ENCODE peak calls at places on chromosomes 6 and 20, in nine cellular contexts. One of them, this sample, is unnamed.

GRCh38 chr20:17733781-17734304 is 34.1 kb downstream of the BANF2 start:
- DNase-seq in Right ventricle myocardium superior: no peak
- DNase-seq in fibroblast of lung: no peak
- DNase-seq in A172: no peak
- DNase-seq in iris pigment epithelial cell: no peak
- DNase-seq in AG09319: no peak
- DNase-seq in left ventricle myocardium superior: no peak
- DNase-seq in NCI-H2029 treated with DMSO at 0.1 percent for 48 hours: no peak
- DNase-seq in AG20443: no peak
- DNase-seq in this sample: no peak

GRCh38 chr6:14305629-14306028 is 188.1 kb downstream of the CD83 start:
- DNase-seq in Right ventricle myocardium superior: no peak
- DNase-seq in fibroblast of lung: no peak
- DNase-seq in A172: no peak
- DNase-seq in iris pigment epithelial cell: no peak
- DNase-seq in AG09319: no peak
- DNase-seq in left ventricle myocardium superior: no peak
- DNase-seq in NCI-H2029 treated with DMSO at 0.1 percent for 48 hours: no peak
- DNase-seq in AG20443: no peak
- DNase-seq in this sample: no peak

GRCh38 chr20:53074811-53075314 is 102.7 kb downstream of the TSHZ2 start:
- DNase-seq in Right ventricle myocardium superior: no peak
- DNase-seq in fibroblast of lung: peak
- DNase-seq in A172: peak
- DNase-seq in iris pigment epithelial cell: no peak
- DNase-seq in AG09319: no peak
- DNase-seq in left ventricle myocardium superior: no peak
- DNase-seq in NCI-H2029 treated with DMSO at 0.1 percent for 48 hours: no peak
- DNase-seq in AG20443: peak
- DNase-seq in this sample: peak

GRCh38 chr20:62651285-62652021 is 9.2 kb downstream of the SLCO4A1 start:
- DNase-seq in Right ventricle myocardium superior: peak
- DNase-seq in fibroblast of lung: no peak
- DNase-seq in A172: no peak
- DNase-seq in iris pigment epithelial cell: no peak
- DNase-seq in AG09319: no peak
- DNase-seq in left ventricle myocardium superior: peak
- DNase-seq in NCI-H2029 treated with DMSO at 0.1 percent for 48 hours: no peak
- DNase-seq in AG20443: no peak
- DNase-seq in this sample: no peak

GRCh38 chr6:16473908-16474791 is 235.8 kb downstream of the GMPR start:
- DNase-seq in Right ventricle myocardium superior: no peak
- DNase-seq in fibroblast of lung: no peak
- DNase-seq in A172: no peak
- DNase-seq in iris pigment epithelial cell: no peak
- DNase-seq in AG09319: no peak
- DNase-seq in left ventricle myocardium superior: no peak
- DNase-seq in NCI-H2029 treated with DMSO at 0.1 percent for 48 hours: no peak
- DNase-seq in AG20443: no peak
- DNase-seq in this sample: no peak

GRCh38 chr6:118667988-118668387 is 16.6 kb upstream of the CEP85L start:
- DNase-seq in Right ventricle myocardium superior: no peak
- DNase-seq in fibroblast of lung: peak
- DNase-seq in A172: no peak
- DNase-seq in iris pigment epithelial cell: peak
- DNase-seq in AG09319: no peak
- DNase-seq in left ventricle myocardium superior: no peak
- DNase-seq in NCI-H2029 treated with DMSO at 0.1 percent for 48 hours: no peak
- DNase-seq in AG20443: no peak
- DNase-seq in this sample: peak

GRCh38 chr6:6661684-6662083 is 73.2 kb downstream of the LY86 start:
- DNase-seq in Right ventricle myocardium superior: no peak
- DNase-seq in fibroblast of lung: no peak
- DNase-seq in A172: no peak
- DNase-seq in iris pigment epithelial cell: peak
- DNase-seq in AG09319: no peak
- DNase-seq in left ventricle myocardium superior: no peak
- DNase-seq in NCI-H2029 treated with DMSO at 0.1 percent for 48 hours: peak
- DNase-seq in AG20443: peak
- DNase-seq in this sample: peak

GRCh38 chr6:43575105-43575771 is 600 bp downstream of the XPO5 start:
- DNase-seq in Right ventricle myocardium superior: no peak
- DNase-seq in fibroblast of lung: peak
- DNase-seq in A172: no peak
- DNase-seq in iris pigment epithelial cell: peak
- DNase-seq in AG09319: no peak
- DNase-seq in left ventricle myocardium superior: peak
- DNase-seq in NCI-H2029 treated with DMSO at 0.1 percent for 48 hours: no peak
- DNase-seq in AG20443: peak
- DNase-seq in this sample: no peak

GRCh38 chr6:30818426-30818841 is 65.9 kb upstream of the DDR1 start:
- DNase-seq in Right ventricle myocardium superior: no peak
- DNase-seq in fibroblast of lung: peak
- DNase-seq in A172: peak
- DNase-seq in iris pigment epithelial cell: peak
- DNase-seq in AG09319: peak
- DNase-seq in left ventricle myocardium superior: no peak
- DNase-seq in NCI-H2029 treated with DMSO at 0.1 percent for 48 hours: no peak
- DNase-seq in AG20443: peak
- DNase-seq in this sample: peak

GRCh38 chr20:3732327-3733118 is at the start of gene HSPA12B:
- DNase-seq in Right ventricle myocardium superior: peak
- DNase-seq in fibroblast of lung: no peak
- DNase-seq in A172: no peak
- DNase-seq in iris pigment epithelial cell: no peak
- DNase-seq in AG09319: no peak
- DNase-seq in left ventricle myocardium superior: peak
- DNase-seq in NCI-H2029 treated with DMSO at 0.1 percent for 48 hours: no peak
- DNase-seq in AG20443: peak
- DNase-seq in this sample: no peak

GRCh38 chr20:23826541-23827018 is at the start of gene CST2:
- DNase-seq in Right ventricle myocardium superior: no peak
- DNase-seq in fibroblast of lung: no peak
- DNase-seq in A172: peak
- DNase-seq in iris pigment epithelial cell: no peak
- DNase-seq in AG09319: no peak
- DNase-seq in left ventricle myocardium superior: no peak
- DNase-seq in NCI-H2029 treated with DMSO at 0.1 percent for 48 hours: no peak
- DNase-seq in AG20443: peak
- DNase-seq in this sample: no peak

GRCh38 chr20:54794110-54794509 is 318.7 kb downstream of the DOK5 start:
- DNase-seq in Right ventricle myocardium superior: no peak
- DNase-seq in fibroblast of lung: no peak
- DNase-seq in A172: no peak
- DNase-seq in iris pigment epithelial cell: no peak
- DNase-seq in AG09319: no peak
- DNase-seq in left ventricle myocardium superior: no peak
- DNase-seq in NCI-H2029 treated with DMSO at 0.1 percent for 48 hours: no peak
- DNase-seq in AG20443: no peak
- DNase-seq in this sample: no peak

GRCh38 chr20:48331518-48332286 is 496.1 kb downstream of the PREX1 start:
- DNase-seq in Right ventricle myocardium superior: no peak
- DNase-seq in fibroblast of lung: no peak
- DNase-seq in A172: no peak
- DNase-seq in iris pigment epithelial cell: no peak
- DNase-seq in AG09319: no peak
- DNase-seq in left ventricle myocardium superior: no peak
- DNase-seq in NCI-H2029 treated with DMSO at 0.1 percent for 48 hours: no peak
- DNase-seq in AG20443: no peak
- DNase-seq in this sample: no peak

GRCh38 chr20:24473435-24473834 is 4.0 kb downstream of the SYNDIG1 start:
- DNase-seq in Right ventricle myocardium superior: no peak
- DNase-seq in fibroblast of lung: no peak
- DNase-seq in A172: no peak
- DNase-seq in iris pigment epithelial cell: no peak
- DNase-seq in AG09319: no peak
- DNase-seq in left ventricle myocardium superior: no peak
- DNase-seq in NCI-H2029 treated with DMSO at 0.1 percent for 48 hours: no peak
- DNase-seq in AG20443: no peak
- DNase-seq in this sample: no peak

GRCh38 chr6:160412993-160413392 is 64.8 kb downstream of the SLC22A3 start:
- DNase-seq in Right ventricle myocardium superior: no peak
- DNase-seq in fibroblast of lung: no peak
- DNase-seq in A172: no peak
- DNase-seq in iris pigment epithelial cell: no peak
- DNase-seq in AG09319: no peak
- DNase-seq in left ventricle myocardium superior: no peak
- DNase-seq in NCI-H2029 treated with DMSO at 0.1 percent for 48 hours: no peak
- DNase-seq in AG20443: no peak
- DNase-seq in this sample: no peak

GRCh38 chr6:154907293-154907692 is 87.8 kb upstream of the TIAM2 start:
- DNase-seq in Right ventricle myocardium superior: no peak
- DNase-seq in fibroblast of lung: peak
- DNase-seq in A172: no peak
- DNase-seq in iris pigment epithelial cell: peak
- DNase-seq in AG09319: no peak
- DNase-seq in left ventricle myocardium superior: no peak
- DNase-seq in NCI-H2029 treated with DMSO at 0.1 percent for 48 hours: no peak
- DNase-seq in AG20443: peak
- DNase-seq in this sample: peak

GRCh38 chr20:6081236-6081635 is 27.4 kb upstream of the LRRN4 start:
- DNase-seq in Right ventricle myocardium superior: no peak
- DNase-seq in fibroblast of lung: peak
- DNase-seq in A172: peak
- DNase-seq in iris pigment epithelial cell: peak
- DNase-seq in AG09319: peak
- DNase-seq in left ventricle myocardium superior: no peak
- DNase-seq in NCI-H2029 treated with DMSO at 0.1 percent for 48 hours: no peak
- DNase-seq in AG20443: peak
- DNase-seq in this sample: peak

GRCh38 chr20:57208198-57208597 is 58.2 kb downstream of the BMP7 start:
- DNase-seq in Right ventricle myocardium superior: no peak
- DNase-seq in fibroblast of lung: peak
- DNase-seq in A172: peak
- DNase-seq in iris pigment epithelial cell: no peak
- DNase-seq in AG09319: no peak
- DNase-seq in left ventricle myocardium superior: no peak
- DNase-seq in NCI-H2029 treated with DMSO at 0.1 percent for 48 hours: no peak
- DNase-seq in AG20443: no peak
- DNase-seq in this sample: no peak

GRCh38 chr6:119442776-119443184 is 93.2 kb upstream of the MAN1A1 start:
- DNase-seq in Right ventricle myocardium superior: no peak
- DNase-seq in fibroblast of lung: no peak
- DNase-seq in A172: no peak
- DNase-seq in iris pigment epithelial cell: no peak
- DNase-seq in AG09319: no peak
- DNase-seq in left ventricle myocardium superior: no peak
- DNase-seq in NCI-H2029 treated with DMSO at 0.1 percent for 48 hours: no peak
- DNase-seq in AG20443: no peak
- DNase-seq in this sample: no peak

GRCh38 chr6:35034411-35035171 is 106.5 kb downstream of the TCP11 start:
- DNase-seq in Right ventricle myocardium superior: peak
- DNase-seq in fibroblast of lung: no peak
- DNase-seq in A172: no peak
- DNase-seq in iris pigment epithelial cell: no peak
- DNase-seq in AG09319: no peak
- DNase-seq in left ventricle myocardium superior: peak
- DNase-seq in NCI-H2029 treated with DMSO at 0.1 percent for 48 hours: peak
- DNase-seq in AG20443: peak
- DNase-seq in this sample: no peak

GRCh38 chr6:43716099-43716498 is 28.5 kb upstream of the MRPS18A start:
- DNase-seq in Right ventricle myocardium superior: peak
- DNase-seq in fibroblast of lung: peak
- DNase-seq in A172: no peak
- DNase-seq in iris pigment epithelial cell: no peak
- DNase-seq in AG09319: no peak
- DNase-seq in left ventricle myocardium superior: peak
- DNase-seq in NCI-H2029 treated with DMSO at 0.1 percent for 48 hours: no peak
- DNase-seq in AG20443: no peak
- DNase-seq in this sample: peak

GRCh38 chr6:26195376-26195923 is 108.2 kb downstream of the HFE start:
- DNase-seq in Right ventricle myocardium superior: peak
- DNase-seq in fibroblast of lung: peak
- DNase-seq in A172: peak
- DNase-seq in iris pigment epithelial cell: peak
- DNase-seq in AG09319: peak
- DNase-seq in left ventricle myocardium superior: peak
- DNase-seq in NCI-H2029 treated with DMSO at 0.1 percent for 48 hours: peak
- DNase-seq in AG20443: peak
- DNase-seq in this sample: peak

GRCh38 chr6:120147218-120147871 is 797.8 kb upstream of the MAN1A1 start:
- DNase-seq in Right ventricle myocardium superior: no peak
- DNase-seq in fibroblast of lung: no peak
- DNase-seq in A172: no peak
- DNase-seq in iris pigment epithelial cell: no peak
- DNase-seq in AG09319: no peak
- DNase-seq in left ventricle myocardium superior: no peak
- DNase-seq in NCI-H2029 treated with DMSO at 0.1 percent for 48 hours: no peak
- DNase-seq in AG20443: no peak
- DNase-seq in this sample: no peak

GRCh38 chr6:52286798-52287432 is 2.4 kb upstream of the MCM3 start:
- DNase-seq in Right ventricle myocardium superior: peak
- DNase-seq in fibroblast of lung: peak
- DNase-seq in A172: peak
- DNase-seq in iris pigment epithelial cell: peak
- DNase-seq in AG09319: no peak
- DNase-seq in left ventricle myocardium superior: peak
- DNase-seq in NCI-H2029 treated with DMSO at 0.1 percent for 48 hours: peak
- DNase-seq in AG20443: peak
- DNase-seq in this sample: peak

GRCh38 chr6:142846883-142847287 is 98.1 kb downstream of the HIVEP2 start:
- DNase-seq in Right ventricle myocardium superior: peak
- DNase-seq in fibroblast of lung: peak
- DNase-seq in A172: peak
- DNase-seq in iris pigment epithelial cell: peak
- DNase-seq in AG09319: peak
- DNase-seq in left ventricle myocardium superior: no peak
- DNase-seq in NCI-H2029 treated with DMSO at 0.1 percent for 48 hours: no peak
- DNase-seq in AG20443: peak
- DNase-seq in this sample: peak

GRCh38 chr6:74735304-74735703 is 470.5 kb downstream of the COL12A1 start:
- DNase-seq in Right ventricle myocardium superior: no peak
- DNase-seq in fibroblast of lung: peak
- DNase-seq in A172: peak
- DNase-seq in iris pigment epithelial cell: peak
- DNase-seq in AG09319: peak
- DNase-seq in left ventricle myocardium superior: no peak
- DNase-seq in NCI-H2029 treated with DMSO at 0.1 percent for 48 hours: no peak
- DNase-seq in AG20443: peak
- DNase-seq in this sample: peak

GRCh38 chr6:35185302-35185681 is 28.5 kb upstream of the SCUBE3 start:
- DNase-seq in Right ventricle myocardium superior: peak
- DNase-seq in fibroblast of lung: peak
- DNase-seq in A172: peak
- DNase-seq in iris pigment epithelial cell: peak
- DNase-seq in AG09319: no peak
- DNase-seq in left ventricle myocardium superior: peak
- DNase-seq in NCI-H2029 treated with DMSO at 0.1 percent for 48 hours: no peak
- DNase-seq in AG20443: peak
- DNase-seq in this sample: peak